ENCODE peak calls at places on chromosomes 6 and 20, in six cellular contexts. L is IMR-90, G is neuronal stem cell, B is mesenchymal stem cell, R is H9, Y is H1. E is an unnamed sample.
A peak's percentile ranks its signal among the peaks of the same experiment; 100 is the strongest.

GRCh38 chr6:34536251-34536958 is 19.7 kb downstream of the SPDEF start:
- DNase-seq in L (no peak), G (no peak), B (no peak), R (no peak), Y (no peak), E (no peak)

GRCh38 chr6:7235712-7236311 is 77.2 kb downstream of the SSR1 start:
- DNase-seq in L (no peak), G (no peak), B (no peak), R (no peak), Y (no peak), E (no peak)

GRCh38 chr6:101722991-101723579 is 329.6 kb downstream of the GRIK2 start:
- DNase-seq in L (peak; percentile 98), G (no peak), B (peak; percentile 82), R (no peak), Y (no peak), E (peak; percentile 2)

GRCh38 chr6:111566873-111567517 is 38.7 kb downstream of the TRAF3IP2 start:
- DNase-seq in L (no peak), G (no peak), B (no peak), R (no peak), Y (no peak), E (no peak)

GRCh38 chr6:109896333-109896732 is 81.8 kb upstream of the GPR6 start:
- DNase-seq in L (peak; percentile 5), G (no peak), B (no peak), R (no peak), Y (no peak), E (no peak)

GRCh38 chr6:106886444-106886843 is 88.1 kb downstream of the CD24 start:
- DNase-seq in L (no peak), G (no peak), B (no peak), R (no peak), Y (no peak), E (no peak)

GRCh38 chr6:163955752-163956151 is 541.2 kb downstream of the QKI start:
- DNase-seq in L (no peak), G (no peak), B (no peak), R (no peak), Y (no peak), E (no peak)

GRCh38 chr6:44712353-44713147 is 325.0 kb downstream of the CDC5L start:
- DNase-seq in L (no peak), G (no peak), B (no peak), R (no peak), Y (no peak), E (no peak)

GRCh38 chr20:43849496-43850197 is 65.0 kb upstream of the TOX2 start:
- DNase-seq in L (peak; percentile 81), G (no peak), B (peak; percentile 95), R (no peak), Y (no peak), E (no peak)

GRCh38 chr20:54067606-54068174 is 2.7 kb downstream of the BCAS1 start:
- DNase-seq in L (no peak), G (no peak), B (no peak), R (peak; percentile 43), Y (peak; percentile 29), E (peak; percentile 21)

GRCh38 chr6:156731436-156731835 is 45.7 kb upstream of the ARID1B start:
- DNase-seq in L (peak; percentile 86), G (no peak), B (peak; percentile 27), R (no peak), Y (no peak), E (no peak)

GRCh38 chr6:44464527-44465310 is 77.2 kb downstream of the CDC5L start:
- DNase-seq in L (peak; percentile 22), G (no peak), B (no peak), R (no peak), Y (no peak), E (peak; percentile 18)

GRCh38 chr20:54103067-54103761 is 32.8 kb upstream of the BCAS1 start:
- DNase-seq in L (peak; percentile 64), G (peak; percentile 47), B (peak; percentile 58), R (peak; percentile 81), Y (peak; percentile 41), E (peak; percentile 73)

GRCh38 chr6:20892365-20892764 is 358.1 kb downstream of the CDKAL1 start:
- DNase-seq in L (no peak), G (no peak), B (no peak), R (no peak), Y (no peak), E (no peak)

GRCh38 chr6:170091000-170091638 is 199.8 kb downstream of the DLL1 start:
- DNase-seq in L (no peak), G (no peak), B (no peak), R (no peak), Y (no peak), E (no peak)

GRCh38 chr20:49270177-49270576 is 7.7 kb downstream of the ZNFX1 start:
- DNase-seq in L (peak; percentile 39), G (no peak), B (peak; percentile 46), R (no peak), Y (no peak), E (no peak)

GRCh38 chr20:44069203-44069931 is 117.6 kb downstream of the JPH2 start:
- DNase-seq in L (no peak), G (no peak), B (no peak), R (no peak), Y (no peak), E (no peak)

GRCh38 chr6:91653954-91654843 is 1067.3 kb upstream of the MAP3K7 start:
- DNase-seq in L (no peak), G (no peak), B (no peak), R (peak; percentile 42), Y (no peak), E (no peak)

GRCh38 chr20:4740774-4741431 is 19.2 kb downstream of the PRND start:
- DNase-seq in L (peak; percentile 38), G (peak; percentile 64), B (peak; percentile 50), R (peak; percentile 84), Y (peak; percentile 58), E (peak; percentile 32)

GRCh38 chr6:169250660-169251059 is 3.0 kb downstream of the THBS2 start:
- DNase-seq in L (peak; percentile 95), G (no peak), B (peak; percentile 17), R (peak; percentile 84), Y (no peak), E (no peak)

GRCh38 chr20:54680872-54681297 is 205.5 kb downstream of the DOK5 start:
- DNase-seq in L (peak; percentile 35), G (peak; percentile 69), B (peak; percentile 11), R (peak; percentile 37), Y (no peak), E (peak; percentile 24)

GRCh38 chr20:62382306-62383198 is 4.4 kb upstream of the RPS21 start:
- DNase-seq in L (peak; percentile 70), G (peak; percentile 66), B (peak; percentile 83), R (peak; percentile 93), Y (peak; percentile 72), E (peak; percentile 86)

GRCh38 chr6:33772114-33772830 is 16.7 kb downstream of the LEMD2 start:
- DNase-seq in L (peak; percentile 30), G (no peak), B (peak; percentile 74), R (no peak), Y (no peak), E (peak; percentile 42)

GRCh38 chr6:133115960-133116359 is 125.2 kb upstream of the EYA4 start:
- DNase-seq in L (no peak), G (no peak), B (no peak), R (no peak), Y (no peak), E (no peak)

GRCh38 chr20:17617212-17617867 is 47.5 kb downstream of the DSTN start:
- DNase-seq in L (no peak), G (peak; percentile 14), B (peak; percentile 46), R (peak; percentile 77), Y (no peak), E (peak; percentile 40)

GRCh38 chr6:138757131-138757530 is 16.4 kb upstream of the CCDC28A start:
- DNase-seq in L (no peak), G (no peak), B (peak; percentile 38), R (no peak), Y (no peak), E (no peak)

GRCh38 chr6:89352329-89353117 is at the start of gene UBE2J1:
- DNase-seq in L (peak; percentile 94), G (peak; percentile 84), B (peak; percentile 95), R (peak; percentile 80), Y (no peak), E (peak; percentile 97)
- H2BK120ac ChIP-seq in L (peak within 1 kb of the TSS; percentile 59), G (peak within 1 kb of the TSS; percentile 83), B (peak within 1 kb of the TSS; percentile 97), R (no peak within 1 kb of the TSS), Y (no peak within 1 kb of the TSS), E (peak within 1 kb of the TSS; percentile 98)

DNA sequence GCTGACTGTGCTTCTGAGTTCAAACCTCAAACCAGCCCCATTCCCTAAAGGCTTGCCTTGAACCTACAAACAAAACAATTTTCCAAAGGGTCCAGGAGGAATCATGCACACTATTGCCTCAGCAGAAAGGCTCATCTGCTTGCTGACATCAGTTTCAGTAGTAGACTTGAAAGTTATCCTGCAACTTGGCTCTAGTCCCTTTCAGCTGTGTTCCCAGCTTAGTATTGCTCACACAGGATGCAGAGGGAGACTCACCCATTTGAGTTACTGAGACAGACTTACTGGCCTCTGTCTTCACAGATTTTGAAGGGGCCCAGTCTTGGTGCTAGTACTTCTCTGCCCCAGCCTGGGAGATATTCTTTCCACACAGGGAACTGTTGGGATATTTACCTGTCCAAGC is 38.5 kb upstream of the TFB1M start:
- DNase-seq in L (peak; percentile 90), G (no peak), B (peak; percentile 47), R (no peak), Y (no peak), E (no peak)
- H3K9me3 ChIP-seq in L (peaks cover 3% of the 10 kb centered on the region), G (peaks cover 4% of the 10 kb centered on the region), B (peaks cover 25% of the 10 kb centered on the region), R (no peaks in the 10 kb centered on the region), Y (no peaks in the 10 kb centered on the region), E (no peaks in the 10 kb centered on the region)

GRCh38 chr6:153302133-153302532 is 171.1 kb upstream of the RGS17 start:
- DNase-seq in L (no peak), G (no peak), B (no peak), R (no peak), Y (no peak), E (no peak)

DNA sequence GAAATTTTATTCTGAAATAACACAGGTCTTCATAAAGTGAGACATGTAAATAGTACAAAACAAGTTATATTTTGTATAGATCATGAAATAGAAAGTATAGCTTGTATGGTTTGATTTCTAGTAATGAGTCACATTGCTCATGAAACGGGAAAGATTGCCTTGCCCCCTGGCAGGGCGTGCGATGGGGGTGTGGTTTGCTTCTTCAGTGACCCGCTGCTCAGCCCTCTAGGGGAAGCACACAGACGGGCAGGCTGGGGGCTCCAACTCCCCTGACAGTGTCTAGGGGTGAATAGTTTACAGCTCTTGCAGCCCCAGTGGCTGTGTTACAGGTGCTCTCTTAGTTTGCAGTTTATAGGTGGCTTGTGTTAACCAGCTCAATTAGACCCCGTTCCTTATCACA is 170.5 kb upstream of the RGS17 start:
- DNase-seq in L (no peak), G (no peak), B (peak; percentile 1), R (peak; percentile 37), Y (no peak), E (no peak)
- H2AFZ ChIP-seq in L (no peak overlapping the region), G (no peak overlapping the region), B (no peak overlapping the region), R (no peak overlapping the region), Y (peak overlapping the region; percentile 92), E (no peak overlapping the region)

GRCh38 chr20:31547720-31548298 is 33.6 kb downstream of the HM13 start:
- DNase-seq in L (no peak), G (no peak), B (no peak), R (no peak), Y (no peak), E (no peak)

GRCh38 chr20:31544600-31544999 is 30.4 kb downstream of the HM13 start:
- DNase-seq in L (no peak), G (no peak), B (no peak), R (no peak), Y (no peak), E (no peak)

GRCh38 chr20:31548823-31549512 is 34.7 kb downstream of the HM13 start:
- DNase-seq in L (no peak), G (no peak), B (no peak), R (no peak), Y (no peak), E (no peak)

GRCh38 chr20:31549513-31549880 is 35.3 kb downstream of the HM13 start:
- DNase-seq in L (no peak), G (no peak), B (no peak), R (no peak), Y (no peak), E (peak; percentile 76)

GRCh38 chr20:31547017-31547675 is 32.9 kb downstream of the HM13 start:
- DNase-seq in L (peak; percentile 92), G (peak; percentile 63), B (peak; percentile 97), R (peak; percentile 86), Y (no peak), E (peak; percentile 90)
- H2BK120ac ChIP-seq in L (peak overlapping the region; percentile 90), G (no peak overlapping the region), B (no peak overlapping the region), R (no peak overlapping the region), Y (no peak overlapping the region), E (peak overlapping the region; percentile 79)

E was measured in trophoblast cell.